ENCODE peak calls at places on chromosomes 11 and 22, in nine cellular contexts. B is psoas muscle, C is mammary epithelial cell, V is iPS DF 19.7, K is sigmoid colon, R is AML-193, F is naive B cell, U is dermis microvascular lymphatic vessel endothelial cell, T is A673. H is an unnamed sample.

GRCh38 chr11:117818036-117818858 is 6.3 kb downstream of the FXYD2 start:
- DNase-seq in V (no peak), U (peak; percentile 45), B (no peak), R (no peak), K (no peak), C (peak; percentile 71), T (no peak), F (no peak), H (no peak)

GRCh38 chr22:36144886-36145541 is 15.5 kb downstream of the APOL3 start:
- DNase-seq in F (no peak), U (peak; percentile 22), V (peak; percentile 69), B (peak; percentile 65), K (peak; percentile 89), R (peak; percentile 64), T (peak; percentile 69), C (peak; percentile 33), H (peak; percentile 53)

GRCh38 chr11:35237860-35238715 is 99.1 kb downstream of the CD44 start:
- DNase-seq in C (no peak), R (peak; percentile 60), B (no peak), T (peak; percentile 94), U (peak; percentile 46), V (peak; percentile 54), K (no peak), F (peak; percentile 56), H (peak; percentile 75)

GRCh38 chr11:32312865-32313403 is 122.4 kb downstream of the WT1 start:
- DNase-seq in C (peak; percentile 66), R (peak; percentile 73), T (peak; percentile 97), K (no peak), U (peak; percentile 15), F (no peak), V (no peak), B (no peak), H (peak; percentile 69)

GRCh38 chr11:133808393-133809140 is 36.7 kb downstream of the SPATA19 start:
- DNase-seq in F (no peak), R (peak; percentile 25), V (no peak), B (no peak), U (no peak), C (no peak), T (no peak), K (no peak), H (no peak)

GRCh38 chr11:66371627-66372415 is at the start of gene SLC29A2:
- DNase-seq in U (no peak), V (peak; percentile 79), R (no peak), C (peak; percentile 73), B (peak; percentile 75), K (no peak), F (peak; percentile 66), T (peak; percentile 98), H (peak; percentile 68)

GRCh38 chr22:16594026-16594425 is 1.4 kb upstream of the CCT8L2 start:
- DNase-seq in F (no peak), R (no peak), K (no peak), U (no peak), C (no peak), V (no peak), B (no peak), T (no peak), H (no peak)

GRCh38 chr11:101508370-101508769 is 75.4 kb downstream of the TRPC6 start:
- DNase-seq in U (no peak), C (no peak), T (no peak), K (no peak), V (no peak), R (no peak), F (peak; percentile 14), B (no peak), H (peak; percentile 45)

GRCh38 chr11:72511393-72512047 is 77.2 kb upstream of the CLPB start:
- DNase-seq in K (no peak), B (no peak), V (no peak), C (peak; percentile 32), T (no peak), F (no peak), U (no peak), R (no peak), H (no peak)

GRCh38 chr11:117000741-117001096 is 97.5 kb downstream of the SIK3 start:
- DNase-seq in U (peak; percentile 34), R (no peak), B (no peak), F (no peak), K (no peak), C (peak; percentile 44), V (no peak), T (peak; percentile 51), H (no peak)

GRCh38 chr11:64649304-64649703 is 58.3 kb downstream of the SLC22A12 start:
- DNase-seq in V (no peak), F (no peak), C (peak; percentile 9), R (peak; percentile 28), K (no peak), T (peak; percentile 50), U (no peak), B (no peak), H (peak; percentile 64)

GRCh38 chr11:71933141-71933933 is 4.5 kb downstream of the RNF121 start:
- DNase-seq in U (no peak), B (no peak), K (no peak), R (no peak), F (no peak), V (no peak), C (no peak), T (no peak), H (no peak)

GRCh38 chr11:133917921-133918605 is 38.7 kb downstream of the IGSF9B start:
- DNase-seq in R (no peak), V (no peak), U (no peak), F (no peak), T (no peak), C (no peak), K (no peak), B (no peak), H (no peak)

GRCh38 chr22:17873116-17873515 is 98.8 kb upstream of the BID start:
- DNase-seq in T (no peak), R (no peak), C (no peak), K (no peak), B (no peak), V (no peak), F (no peak), U (no peak), H (no peak)

GRCh38 chr22:41650229-41650628 is 29.1 kb downstream of the XRCC6 start:
- DNase-seq in B (no peak), K (no peak), T (no peak), F (no peak), C (no peak), R (no peak), U (no peak), V (no peak), H (no peak)

GRCh38 chr11:120547871-120548681 is 36.5 kb downstream of the GRIK4 start:
- DNase-seq in F (no peak), R (no peak), V (no peak), K (peak; percentile 87), T (peak; percentile 81), U (peak; percentile 64), C (peak; percentile 84), B (peak; percentile 88), H (no peak)

GRCh38 chr11:70333206-70333605 is 62.7 kb downstream of the PPFIA1 start:
- DNase-seq in U (no peak), K (no peak), B (no peak), T (no peak), C (no peak), F (no peak), V (no peak), R (no peak), H (no peak)

GRCh38 chr11:69918938-69919650 is 99.9 kb upstream of the FGF3 start:
- DNase-seq in U (peak; percentile 35), R (peak; percentile 10), K (peak; percentile 86), B (peak; percentile 82), C (peak; percentile 39), F (peak; percentile 52), V (no peak), T (peak; percentile 93), H (peak; percentile 72)